ENCODE peak calls at places on chromosomes 13 and 19, in four cellular contexts. Y, O, B and V are unnamed samples.

GRCh38 chr19:16573296-16573695 is 1.1 kb upstream of the SLC35E1 start:
- DNase-seq in B (no peak), O (no peak), Y (no peak), V (no peak)

GRCh38 chr19:55549500-55550320 is 4.4 kb upstream of the SBK3 start:
- DNase-seq in O (no peak), Y (peak; percentile 50), B (no peak), V (no peak)

GRCh38 chr13:39217471-39217870 is 179.2 kb downstream of the NHLRC3 start:
- DNase-seq in B (no peak), Y (peak; percentile 68), O (no peak), V (no peak)

GRCh38 chr19:46951236-46951986 is 68.2 kb upstream of the NPAS1 start:
- DNase-seq in Y (no peak), B (no peak), O (no peak), V (no peak)

GRCh38 chr19:3855321-3855720 is 13.5 kb downstream of the ZFR2 start:
- DNase-seq in B (no peak), O (no peak), Y (no peak), V (no peak)

GRCh38 chr13:108155185-108156106 is 59.9 kb downstream of the LIG4 start:
- DNase-seq in Y (peak; percentile 45), O (peak; percentile 11), B (peak; percentile 77), V (peak; percentile 67)

GRCh38 chr13:34409496-34410163 is 532.4 kb upstream of the NBEA start:
- DNase-seq in Y (no peak), O (no peak), B (no peak), V (no peak)

GRCh38 chr13:110070511-110071120 is 236.3 kb downstream of the COL4A1 start:
- DNase-seq in O (no peak), Y (no peak), B (no peak), V (no peak)

GRCh38 chr13:49082653-49083536 is 107.2 kb downstream of the FNDC3A start:
- DNase-seq in B (no peak), O (no peak), Y (peak; percentile 44), V (no peak)

GRCh38 chr19:19185853-19186728 is 5.9 kb downstream of the BORCS8 start:
- DNase-seq in Y (no peak), B (no peak), O (no peak), V (peak; percentile 78)

GRCh38 chr13:48727252-48728011 is 73.7 kb downstream of the CYSLTR2 start:
- DNase-seq in Y (peak; percentile 62), O (no peak), B (no peak), V (no peak)

GRCh38 chr19:12825259-12826131 is 8.9 kb downstream of the RTBDN start:
- DNase-seq in B (no peak), Y (peak; percentile 77), O (no peak), V (no peak)

GRCh38 chr13:59745395-59745788 is 418.3 kb downstream of the DIAPH3 start:
- DNase-seq in B (no peak), O (no peak), Y (no peak), V (no peak)

GRCh38 chr19:16601378-16602052 is 26.5 kb downstream of the MED26 start:
- DNase-seq in O (no peak), Y (no peak), B (no peak), V (no peak)

GRCh38 chr19:45400192-45400591 is 4.7 kb downstream of the PPP1R13L start:
- DNase-seq in Y (no peak), O (no peak), B (no peak), V (no peak)

GRCh38 chr19:16449330-16449961 is 22.3 kb downstream of the EPS15L1 start:
- DNase-seq in B (no peak), Y (no peak), O (no peak), V (peak; percentile 51)

GRCh38 chr13:20270163-20270865 is 38.2 kb upstream of the GJB6 start:
- DNase-seq in Y (no peak), O (no peak), B (no peak), V (no peak)

GRCh38 chr13:33472446-33472845 is 186.9 kb upstream of the STARD13 start:
- DNase-seq in B (no peak), O (no peak), Y (no peak), V (no peak)